ENCODE peak calls at places on chromosomes 2 and 18, in eight cellular contexts. M, U, G, O, X, E, P and K are unnamed samples.

GRCh38 chr2:27690052-27690451 is 26.4 kb downstream of the SLC4A1AP start:
- DNase-seq in M (no peak), U (no peak), G (no peak), O (no peak), X (no peak), E (no peak), P (no peak), K (no peak)

GRCh38 chr2:45172993-45173392 is 163.7 kb upstream of the SIX2 start:
- DNase-seq in M (no peak), U (no peak), G (no peak), O (no peak), X (no peak), E (no peak), P (no peak), K (no peak)

GRCh38 chr2:147182260-147182659 is 662.6 kb upstream of the ACVR2A start:
- DNase-seq in M (no peak), U (peak), G (peak), O (no peak), X (no peak), E (no peak), P (no peak), K (no peak)

GRCh38 chr2:64386676-64387075 is 67.3 kb upstream of the LGALSL start:
- DNase-seq in M (no peak), U (no peak), G (no peak), O (no peak), X (no peak), E (no peak), P (no peak), K (no peak)

GRCh38 chr2:65437392-65438135 is 5.2 kb upstream of the SPRED2 start:
- DNase-seq in M (no peak), U (no peak), G (no peak), O (peak), X (no peak), E (no peak), P (no peak), K (no peak)

GRCh38 chr2:113709022-113709421 is 47.4 kb downstream of the SLC35F5 start:
- DNase-seq in M (no peak), U (no peak), G (no peak), O (no peak), X (no peak), E (peak), P (no peak), K (no peak)

GRCh38 chr2:228681426-228681825 is 499.9 kb upstream of the SPHKAP start:
- DNase-seq in M (peak), U (no peak), G (no peak), O (no peak), X (no peak), E (peak), P (no peak), K (no peak)

GRCh38 chr2:28206786-28207185 is 185.9 kb upstream of the FOSL2 start:
- DNase-seq in M (no peak), U (no peak), G (no peak), O (no peak), X (peak), E (peak), P (no peak), K (peak)

GRCh38 chr18:48674198-48674721 is 135.4 kb downstream of the CTIF start:
- DNase-seq in M (no peak), U (no peak), G (peak), O (no peak), X (no peak), E (no peak), P (no peak), K (no peak)

GRCh38 chr2:126656311-126657145 is 570 bp downstream of the GYPC start:
- DNase-seq in M (no peak), U (no peak), G (peak), O (no peak), X (no peak), E (no peak), P (no peak), K (peak)

GRCh38 chr2:8675543-8675942 is 6.3 kb upstream of the ID2 start:
- DNase-seq in M (no peak), U (no peak), G (peak), O (no peak), X (no peak), E (no peak), P (no peak), K (no peak)

GRCh38 chr18:48442761-48443160 is 33.6 kb upstream of the ZBTB7C start:
- DNase-seq in M (no peak), U (no peak), G (no peak), O (no peak), X (no peak), E (peak), P (no peak), K (no peak)

GRCh38 chr18:36496022-36496421 is 198.5 kb downstream of the FHOD3 start:
- DNase-seq in M (no peak), U (no peak), G (no peak), O (no peak), X (no peak), E (no peak), P (no peak), K (no peak)

GRCh38 chr2:65662654-65663432 is 230.4 kb upstream of the SPRED2 start:
- DNase-seq in M (no peak), U (no peak), G (no peak), O (no peak), X (no peak), E (no peak), P (no peak), K (no peak)

GRCh38 chr2:3602553-3603339 is 7.8 kb downstream of the COLEC11 start:
- DNase-seq in M (no peak), U (no peak), G (no peak), O (no peak), X (no peak), E (no peak), P (no peak), K (no peak)

GRCh38 chr2:98917031-98917459 is 19.0 kb downstream of the CRACDL start:
- DNase-seq in M (peak), U (no peak), G (no peak), O (no peak), X (peak), E (no peak), P (no peak), K (peak)

GRCh38 chr2:11102956-11103860 is 52.1 kb upstream of the SLC66A3 start:
- DNase-seq in M (no peak), U (no peak), G (peak), O (no peak), X (no peak), E (peak), P (no peak), K (no peak)